ENCODE peak calls at places on chromosome 13, in four cellular contexts. One of them, this sample, is unnamed.

GRCh38 chr13:86922936-86923335 is 748.2 kb upstream of the SLITRK5 start:
- DNase-seq in GM12892: no peak
- DNase-seq in K562: no peak
- DNase-seq in HepG2: no peak
- DNase-seq in this sample: no peak

GRCh38 chr13:89310943-89311342 is 1639.8 kb downstream of the SLITRK5 start:
- DNase-seq in GM12892: no peak
- DNase-seq in K562: no peak
- DNase-seq in HepG2: no peak
- DNase-seq in this sample: no peak

GRCh38 chr13:51315658-51316057 is 23.8 kb upstream of the SERPINE3 start:
- DNase-seq in K562: no peak
- DNase-seq in HepG2: no peak
- DNase-seq in GM12892: no peak
- DNase-seq in this sample: no peak

GRCh38 chr13:73998631-73999030 is 135.6 kb downstream of the KLF12 start:
- DNase-seq in GM12892: no peak
- DNase-seq in HepG2: no peak
- DNase-seq in K562: no peak
- DNase-seq in this sample: no peak

GRCh38 chr13:79870766-79871165 is 389.8 kb downstream of the NDFIP2 start:
- DNase-seq in HepG2: no peak
- DNase-seq in K562: no peak
- DNase-seq in GM12892: no peak
- DNase-seq in this sample: no peak

GRCh38 chr13:51585696-51586095 is 1.4 kb downstream of the WDFY2 start:
- DNase-seq in HepG2: no peak
- DNase-seq in GM12892: no peak
- DNase-seq in K562: no peak
- DNase-seq in this sample: no peak

GRCh38 chr13:27035892-27036235 is 135.7 kb downstream of the USP12 start:
- DNase-seq in HepG2: no peak
- DNase-seq in GM12892: no peak
- DNase-seq in K562: no peak
- DNase-seq in this sample: no peak

GRCh38 chr13:102708991-102709390 is 14.1 kb upstream of the METTL21C start:
- DNase-seq in GM12892: no peak
- DNase-seq in HepG2: no peak
- DNase-seq in K562: no peak
- DNase-seq in this sample: no peak

GRCh38 chr13:78372581-78372980 is 230.8 kb downstream of the POU4F1 start:
- DNase-seq in HepG2: no peak
- DNase-seq in GM12892: no peak
- DNase-seq in K562: no peak
- DNase-seq in this sample: no peak

GRCh38 chr13:113453962-113454361 is 674 bp upstream of the ADPRHL1 start:
- DNase-seq in GM12892: no peak
- DNase-seq in HepG2: no peak
- DNase-seq in K562: no peak
- DNase-seq in this sample: no peak

GRCh38 chr13:113451951-113452421 is 1.3 kb downstream of the ADPRHL1 start:
- DNase-seq in GM12892: no peak
- DNase-seq in K562: no peak
- DNase-seq in HepG2: no peak
- DNase-seq in this sample: no peak

GRCh38 chr13:113455384-113455783 is 2.1 kb upstream of the ADPRHL1 start:
- DNase-seq in K562: no peak
- DNase-seq in HepG2: no peak
- DNase-seq in GM12892: no peak
- DNase-seq in this sample: no peak

GRCh38 chr13:113454936-113455335 is 1.6 kb upstream of the ADPRHL1 start:
- DNase-seq in GM12892: no peak
- DNase-seq in HepG2: no peak
- DNase-seq in K562: no peak
- DNase-seq in this sample: no peak

GRCh38 chr13:113452942-113453901 is at the start of gene ADPRHL1:
- DNase-seq in K562: no peak
- DNase-seq in HepG2: no peak
- DNase-seq in GM12892: no peak
- DNase-seq in this sample: no peak
- TF ChIP-seq POLR2A in K562: no peak
- TF ChIP-seq POLR2A in HepG2: no peak
- TF ChIP-seq POLR2A in GM12892: no peak
- TF ChIP-seq POLR2A in this sample: no peak

DNA sequence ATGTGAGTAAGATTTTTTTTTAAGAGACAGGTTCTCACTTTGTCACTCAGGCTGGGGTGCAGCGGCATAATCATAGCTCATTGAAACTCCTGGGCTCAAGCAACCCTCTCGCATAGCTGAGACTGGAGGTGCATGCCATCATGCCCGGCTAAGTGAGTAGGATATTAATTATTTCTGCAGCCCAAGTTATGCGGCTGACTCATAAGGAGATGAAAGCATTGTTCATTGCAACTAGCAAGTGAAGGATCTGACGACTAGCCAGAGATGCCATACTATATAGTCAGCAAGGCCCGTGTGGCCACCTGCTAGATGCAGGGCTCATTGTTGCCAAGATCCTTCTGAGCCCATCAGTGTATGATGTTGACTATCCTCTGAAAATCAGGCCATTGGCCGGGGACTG is 45.2 kb downstream of the ABCC4 start:
- DNase-seq in K562: no peak
- DNase-seq in HepG2: peak
- DNase-seq in GM12892: no peak
- DNase-seq in this sample: no peak
- TF ChIP-seq TAF1 in K562: no peak
- TF ChIP-seq TAF1 in HepG2: no peak
- TF ChIP-seq TAF1 in GM12892: no peak
- TF ChIP-seq TAF1 in this sample: no peak

GRCh38 chr13:33543089-33543459 is 257.5 kb upstream of the STARD13 start:
- DNase-seq in GM12892: no peak
- DNase-seq in K562: no peak
- DNase-seq in HepG2: no peak
- DNase-seq in this sample: no peak

GRCh38 chr13:33544308-33544707 is 258.8 kb upstream of the STARD13 start:
- DNase-seq in K562: no peak
- DNase-seq in HepG2: no peak
- DNase-seq in GM12892: no peak
- DNase-seq in this sample: no peak

GRCh38 chr13:33543631-33544030 is 258.1 kb upstream of the STARD13 start:
- DNase-seq in K562: no peak
- DNase-seq in GM12892: no peak
- DNase-seq in HepG2: no peak
- DNase-seq in this sample: no peak

GRCh38 chr13:33541962-33542308 is 256.4 kb upstream of the STARD13 start:
- DNase-seq in GM12892: no peak
- DNase-seq in K562: no peak
- DNase-seq in HepG2: no peak
- DNase-seq in this sample: no peak

DNA sequence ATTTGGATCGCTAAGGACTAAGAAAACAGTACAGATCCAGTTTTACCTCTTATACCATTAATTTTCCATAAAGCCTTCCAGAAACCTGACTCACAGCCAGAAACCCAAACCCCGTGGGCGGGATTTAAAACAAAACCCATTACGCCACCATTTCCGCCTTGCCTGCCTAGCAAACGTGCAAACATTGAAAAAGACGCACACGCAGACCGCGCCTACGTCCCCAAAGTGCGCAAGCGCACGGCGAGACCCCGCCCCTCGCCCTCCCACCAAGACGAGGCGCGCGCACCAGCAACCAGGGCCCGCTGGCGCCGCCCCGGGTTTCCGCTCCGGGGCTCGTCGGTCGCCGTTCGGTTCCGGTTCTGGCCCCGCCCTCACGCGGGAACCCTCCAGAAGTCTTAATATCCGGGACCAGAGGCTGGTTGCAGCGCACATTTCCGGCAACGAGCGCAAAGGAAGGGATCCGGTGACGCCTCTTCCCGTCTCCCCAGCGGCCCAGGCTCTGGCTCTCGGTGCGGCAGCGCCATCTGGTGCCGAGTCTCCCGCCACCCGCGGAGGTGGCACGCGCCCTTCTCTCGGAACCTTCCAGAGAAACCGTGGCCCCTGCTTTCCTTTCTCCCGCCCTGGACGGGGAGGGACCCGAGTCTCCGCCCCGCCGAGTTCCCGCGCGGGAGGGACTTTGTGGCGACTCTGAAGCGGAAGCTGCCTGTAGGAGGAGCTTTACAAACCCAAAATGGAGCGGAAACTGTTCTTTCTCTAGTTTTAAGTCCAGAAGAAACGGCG is 256.9 kb upstream of the STARD13 start:
- DNase-seq in K562: peak
- DNase-seq in HepG2: peak
- DNase-seq in GM12892: peak
- DNase-seq in this sample: peak
- TF ChIP-seq POLR2AphosphoS5 in K562: peak
- TF ChIP-seq POLR2AphosphoS5 in HepG2: peak
- TF ChIP-seq POLR2AphosphoS5 in GM12892: peak
- TF ChIP-seq POLR2AphosphoS5 in this sample: peak

GRCh38 chr13:29594710-29595379 is 643 bp downstream of the SLC7A1 start:
- DNase-seq in K562: peak
- DNase-seq in GM12892: peak
- DNase-seq in HepG2: no peak
- DNase-seq in this sample: peak
- TF ChIP-seq POLR2A in K562: peak
- TF ChIP-seq POLR2A in GM12892: peak
- TF ChIP-seq POLR2A in HepG2: peak
- TF ChIP-seq POLR2A in this sample: peak

GRCh38 chr13:111437417-111437816 is 117.0 kb downstream of the TEX29 start:
- DNase-seq in HepG2: no peak
- DNase-seq in GM12892: no peak
- DNase-seq in K562: no peak
- DNase-seq in this sample: no peak
- TF ChIP-seq TAF1 in HepG2: no peak
- TF ChIP-seq TAF1 in GM12892: no peak
- TF ChIP-seq TAF1 in K562: no peak
- TF ChIP-seq TAF1 in this sample: no peak

GRCh38 chr13:40974460-40975407 is 44.4 kb downstream of the ELF1 start:
- DNase-seq in GM12892: no peak
- DNase-seq in K562: peak
- DNase-seq in HepG2: peak
- DNase-seq in this sample: no peak
- TF ChIP-seq POLR2AphosphoS5 in GM12892: no peak
- TF ChIP-seq POLR2AphosphoS5 in K562: peak
- TF ChIP-seq POLR2AphosphoS5 in HepG2: no peak
- TF ChIP-seq POLR2AphosphoS5 in this sample: peak

GRCh38 chr13:49791214-49791752 is 1.2 kb downstream of the KPNA3 start:
- DNase-seq in K562: no peak
- DNase-seq in HepG2: peak
- DNase-seq in GM12892: no peak
- DNase-seq in this sample: peak
- TF ChIP-seq POLR2A in K562: no peak
- TF ChIP-seq POLR2A in HepG2: no peak
- TF ChIP-seq POLR2A in GM12892: no peak
- TF ChIP-seq POLR2A in this sample: no peak

GRCh38 chr13:44971656-44972595 is 17.3 kb downstream of the NUFIP1 start:
- DNase-seq in K562: no peak
- DNase-seq in HepG2: no peak
- DNase-seq in GM12892: no peak
- DNase-seq in this sample: no peak

GRCh38 chr13:44974056-44974798 is 15.0 kb downstream of the NUFIP1 start:
- DNase-seq in GM12892: no peak
- DNase-seq in HepG2: no peak
- DNase-seq in K562: no peak
- DNase-seq in this sample: no peak

GRCh38 chr13:44972956-44973581 is 16.2 kb downstream of the NUFIP1 start:
- DNase-seq in HepG2: peak
- DNase-seq in K562: peak
- DNase-seq in GM12892: no peak
- DNase-seq in this sample: no peak

GRCh38 chr13:44967656-44968451 is 21.4 kb downstream of the NUFIP1 start:
- DNase-seq in HepG2: no peak
- DNase-seq in GM12892: no peak
- DNase-seq in K562: no peak
- DNase-seq in this sample: no peak

DNA sequence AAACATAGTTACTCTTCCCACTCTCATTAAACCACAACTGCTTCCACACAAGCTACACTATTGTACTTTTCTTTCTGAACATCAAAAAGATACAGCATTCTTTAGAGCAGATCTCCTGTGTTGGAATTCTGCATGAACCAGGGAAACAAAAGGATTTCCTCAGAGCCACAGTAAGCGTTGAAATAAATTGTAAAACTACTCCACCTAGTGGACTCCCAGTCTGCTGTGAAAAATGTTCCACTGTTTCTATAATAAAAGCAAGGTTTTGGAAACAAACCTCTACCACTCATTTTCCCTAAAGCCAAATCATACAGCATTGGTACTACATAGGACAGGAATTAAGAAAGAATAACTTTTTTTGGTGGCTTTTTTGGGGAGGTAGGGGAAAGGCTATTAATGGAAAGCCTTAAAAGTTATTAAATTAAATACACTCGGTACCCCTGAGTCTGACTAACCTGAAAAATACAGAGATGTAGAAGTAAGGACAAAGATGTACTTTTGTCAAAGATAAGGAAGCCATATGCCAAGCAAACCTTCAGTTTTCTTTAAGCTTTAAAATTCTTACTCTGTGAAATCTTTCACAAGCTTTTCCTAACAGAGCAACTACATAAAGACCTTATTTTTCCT is 19.3 kb downstream of the NUFIP1 start:
- DNase-seq in GM12892: no peak
- DNase-seq in HepG2: peak
- DNase-seq in K562: peak
- DNase-seq in this sample: no peak
- TF ChIP-seq TAF1 in GM12892: no peak
- TF ChIP-seq TAF1 in HepG2: no peak
- TF ChIP-seq TAF1 in K562: no peak
- TF ChIP-seq TAF1 in this sample: no peak

This sample was measured in GM12891.